ENCODE peak calls at places on chromosome 15, in five cellular contexts. G is NCI-H187, Y is pancreas, P is natural killer cell, X is OCI-LY7. Z is an unnamed sample.

GRCh38 chr15:67051088-67051659 is 14.2 kb upstream of the SMAD3 start:
- DNase-seq in G (no peak), Y (no peak), P (no peak), X (no peak), Z (no peak)

GRCh38 chr15:67189326-67190051 is 65.0 kb downstream of the AAGAB start:
- DNase-seq in G (no peak), Y (no peak), P (no peak), X (no peak), Z (no peak)

GRCh38 chr15:58604455-58604923 is 145.0 kb downstream of the ADAM10 start:
- DNase-seq in G (no peak), Y (no peak), P (no peak), X (no peak), Z (no peak)

GRCh38 chr15:58463815-58464697 is 32.3 kb downstream of the LIPC start:
- DNase-seq in G (peak; percentile 74), Y (no peak), P (no peak), X (peak; percentile 54), Z (no peak)

GRCh38 chr15:72782993-72783562 is 480 bp downstream of the ADPGK start:
- DNase-seq in G (no peak), Y (no peak), P (no peak), X (peak; percentile 56), Z (peak; percentile 59)

GRCh38 chr15:70018646-70019600 is 78.8 kb downstream of the TLE3 start:
- DNase-seq in G (no peak), Y (no peak), P (no peak), X (peak; percentile 83), Z (no peak)

GRCh38 chr15:44584162-44584749 is 47.3 kb downstream of the EIF3J start:
- DNase-seq in G (no peak), Y (no peak), P (peak; percentile 24), X (peak; percentile 64), Z (peak; percentile 48)

GRCh38 chr15:31207246-31207645 is 105.7 kb upstream of the TRPM1 start:
- DNase-seq in G (no peak), Y (no peak), P (no peak), X (no peak), Z (no peak)

GRCh38 chr15:56207711-56208110 is 36.0 kb downstream of the RFX7 start:
- DNase-seq in G (no peak), Y (no peak), P (no peak), X (no peak), Z (no peak)

GRCh38 chr15:99435761-99436346 is 129.9 kb upstream of the MEF2A start:
- DNase-seq in G (no peak), Y (no peak), P (peak; percentile 9), X (no peak), Z (peak; percentile 41)

GRCh38 chr15:64651573-64652260 is 123.7 kb downstream of the RBPMS2 start:
- DNase-seq in G (no peak), Y (no peak), P (no peak), X (peak; percentile 60), Z (no peak)

GRCh38 chr15:92306662-92307061 is 87.0 kb upstream of the ST8SIA2 start:
- DNase-seq in G (no peak), Y (no peak), P (no peak), X (no peak), Z (no peak)

GRCh38 chr15:89389841-89390603 is 55.4 kb upstream of the POLG start:
- DNase-seq in G (no peak), Y (no peak), P (no peak), X (no peak), Z (no peak)

GRCh38 chr15:37873336-37873735 is 61.1 kb upstream of the TMCO5A start:
- DNase-seq in G (no peak), Y (no peak), P (no peak), X (no peak), Z (no peak)

GRCh38 chr15:65412556-65412955 is 10.2 kb downstream of the IGDCC4 start:
- DNase-seq in G (no peak), Y (no peak), P (no peak), X (no peak), Z (no peak)

GRCh38 chr15:57969355-57969754 is 96.2 kb downstream of the ALDH1A2 start:
- DNase-seq in G (no peak), Y (no peak), P (no peak), X (no peak), Z (no peak)

GRCh38 chr15:74620636-74621545 is 5.3 kb downstream of the CLK3 start:
- DNase-seq in G (no peak), Y (peak; percentile 51), P (peak; percentile 58), X (peak; percentile 82), Z (no peak)

GRCh38 chr15:99555089-99555488 is 10.7 kb upstream of the MEF2A start:
- DNase-seq in G (no peak), Y (no peak), P (no peak), X (no peak), Z (no peak)

GRCh38 chr15:47185222-47185800 is 532.0 kb upstream of the SEMA6D start:
- DNase-seq in G (no peak), Y (no peak), P (no peak), X (no peak), Z (no peak)

GRCh38 chr15:81092559-81092902 is 41.5 kb upstream of the CFAP161 start:
- DNase-seq in G (no peak), Y (no peak), P (no peak), X (no peak), Z (no peak)

GRCh38 chr15:90883971-90884718 is at the start of gene FES:
- DNase-seq in G (no peak), Y (no peak), P (no peak), X (no peak), Z (peak; percentile 76)

GRCh38 chr15:53611145-53611920 is 148.1 kb downstream of the WDR72 start:
- DNase-seq in G (no peak), Y (no peak), P (no peak), X (no peak), Z (no peak)

GRCh38 chr15:96323250-96324162 is 7.0 kb upstream of the NR2F2 start:
- DNase-seq in G (no peak), Y (no peak), P (no peak), X (no peak), Z (no peak)

GRCh38 chr15:73265536-73266153 is 103.1 kb downstream of the HCN4 start:
- DNase-seq in G (no peak), Y (no peak), P (no peak), X (peak; percentile 46), Z (no peak)

GRCh38 chr15:95017950-95018349 is 786.6 kb downstream of the MCTP2 start:
- DNase-seq in G (no peak), Y (peak; percentile 9), P (no peak), X (no peak), Z (no peak)

GRCh38 chr15:51401872-51402517 is 60.5 kb downstream of the GLDN start:
- DNase-seq in G (no peak), Y (no peak), P (no peak), X (no peak), Z (no peak)

GRCh38 chr15:67542462-67543347 is at the start of gene MAP2K5:
- DNase-seq in G (peak; percentile 8), Y (peak; percentile 78), P (peak; percentile 75), X (peak; percentile 83), Z (peak; percentile 89)

GRCh38 chr15:80202641-80203360 is 49.2 kb downstream of the CTXND1 start:
- DNase-seq in G (no peak), Y (no peak), P (no peak), X (no peak), Z (no peak)

GRCh38 chr15:75584121-75584520 is 5.0 kb upstream of the PTPN9 start:
- DNase-seq in G (no peak), Y (no peak), P (no peak), X (no peak), Z (no peak)

GRCh38 chr15:31308185-31308639 is 18.4 kb upstream of the KLF13 start:
- DNase-seq in G (no peak), Y (no peak), P (no peak), X (peak; percentile 87), Z (no peak)

GRCh38 chr15:51089699-51090098 is 5.0 kb downstream of the TNFAIP8L3 start:
- DNase-seq in G (no peak), Y (no peak), P (no peak), X (no peak), Z (no peak)

GRCh38 chr15:68354923-68355322 is 77.0 kb downstream of the ITGA11 start:
- DNase-seq in G (no peak), Y (no peak), P (no peak), X (no peak), Z (no peak)

GRCh38 chr15:34851751-34852150 is 56.4 kb upstream of the ACTC1 start:
- DNase-seq in G (no peak), Y (no peak), P (no peak), X (no peak), Z (no peak)

Z was measured in ureter.